ENCODE peak calls at places on chromosome 5, in four cellular contexts. B is K562, P is endothelial cell of umbilical vein, C is GM12878. A is an unnamed sample.

GRCh38 chr5:31924005-31924404 is 250.1 kb downstream of the GOLPH3 start:
- DNase-seq in B (no peak), P (no peak), C (no peak), A (no peak)

GRCh38 chr5:78102498-78102897 is 192.0 kb downstream of the AP3B1 start:
- DNase-seq in B (no peak), P (no peak), C (no peak), A (peak)

GRCh38 chr5:150694638-150695037 is 6.2 kb downstream of the RBM22 start:
- DNase-seq in B (no peak), P (no peak), C (no peak), A (peak)

GRCh38 chr5:116440329-116440895 is 134.2 kb downstream of the SEMA6A start:
- DNase-seq in B (no peak), P (no peak), C (no peak), A (no peak)

GRCh38 chr5:5752844-5753243 is 330.4 kb downstream of the ICE1 start:
- DNase-seq in B (no peak), P (no peak), C (peak), A (no peak)

GRCh38 chr5:28708472-28708871 is 1670.1 kb upstream of the CDH9 start:
- DNase-seq in B (no peak), P (no peak), C (no peak), A (no peak)

GRCh38 chr5:155046591-155046990 is 33.0 kb downstream of the KIF4B start:
- DNase-seq in B (no peak), P (no peak), C (no peak), A (no peak)

GRCh38 chr5:26388946-26389345 is 649.4 kb downstream of the CDH9 start:
- DNase-seq in B (no peak), P (no peak), C (no peak), A (no peak)

GRCh38 chr5:38847549-38848341 is 1.9 kb downstream of the OSMR start:
- DNase-seq in B (no peak), P (no peak), C (no peak), A (peak)

GRCh38 chr5:135190345-135191083 is 156.5 kb upstream of the PITX1 start:
- DNase-seq in B (peak), P (no peak), C (no peak), A (no peak)

GRCh38 chr5:6637590-6637989 is 4.3 kb downstream of the SRD5A1 start:
- DNase-seq in B (no peak), P (no peak), C (no peak), A (no peak)

GRCh38 chr5:159786901-159787691 is 129.2 kb upstream of the ADRA1B start:
- DNase-seq in B (no peak), P (no peak), C (no peak), A (peak)

GRCh38 chr5:7849531-7850240 is 1.2 kb downstream of the CFAP90 start:
- DNase-seq in B (no peak), P (no peak), C (no peak), A (no peak)

GRCh38 chr5:78127875-78128274 is 166.6 kb downstream of the AP3B1 start:
- DNase-seq in B (peak), P (no peak), C (no peak), A (no peak)

GRCh38 chr5:39668980-39669379 is 244.2 kb upstream of the DAB2 start:
- DNase-seq in B (peak), P (no peak), C (no peak), A (no peak)

GRCh38 chr5:172633403-172633970 is 7.6 kb upstream of the NEURL1B start:
- DNase-seq in B (no peak), P (no peak), C (no peak), A (no peak)

GRCh38 chr5:38720691-38721361 is 125.0 kb upstream of the OSMR start:
- DNase-seq in B (no peak), P (no peak), C (no peak), A (no peak)

GRCh38 chr5:37896159-37896558 is 56.3 kb upstream of the GDNF start:
- DNase-seq in B (no peak), P (no peak), C (no peak), A (no peak)

GRCh38 chr5:169350759-169351240 is 49.9 kb upstream of the SLIT3 start:
- DNase-seq in B (no peak), P (peak), C (no peak), A (peak)
- TF ChIP-seq FOS in B (no peak), P (peak), C (no peak), A (peak)

GRCh38 chr5:176562189-176562588 is 13.0 kb downstream of the CDHR2 start:
- DNase-seq in B (peak), P (no peak), C (no peak), A (no peak)
- TF ChIP-seq FOS in B (no peak), P (no peak), C (no peak), A (no peak)

GRCh38 chr5:56072863-56073777 is 78.4 kb upstream of the IL6ST start:
- DNase-seq in B (no peak), P (no peak), C (no peak), A (peak)
- TF ChIP-seq FOS in B (no peak), P (no peak), C (no peak), A (no peak)

GRCh38 chr5:73966411-73966810 is 340.4 kb downstream of the ARHGEF28 start:
- DNase-seq in B (no peak), P (no peak), C (no peak), A (no peak)
- TF ChIP-seq FOS in B (no peak), P (no peak), C (no peak), A (no peak)

DNA sequence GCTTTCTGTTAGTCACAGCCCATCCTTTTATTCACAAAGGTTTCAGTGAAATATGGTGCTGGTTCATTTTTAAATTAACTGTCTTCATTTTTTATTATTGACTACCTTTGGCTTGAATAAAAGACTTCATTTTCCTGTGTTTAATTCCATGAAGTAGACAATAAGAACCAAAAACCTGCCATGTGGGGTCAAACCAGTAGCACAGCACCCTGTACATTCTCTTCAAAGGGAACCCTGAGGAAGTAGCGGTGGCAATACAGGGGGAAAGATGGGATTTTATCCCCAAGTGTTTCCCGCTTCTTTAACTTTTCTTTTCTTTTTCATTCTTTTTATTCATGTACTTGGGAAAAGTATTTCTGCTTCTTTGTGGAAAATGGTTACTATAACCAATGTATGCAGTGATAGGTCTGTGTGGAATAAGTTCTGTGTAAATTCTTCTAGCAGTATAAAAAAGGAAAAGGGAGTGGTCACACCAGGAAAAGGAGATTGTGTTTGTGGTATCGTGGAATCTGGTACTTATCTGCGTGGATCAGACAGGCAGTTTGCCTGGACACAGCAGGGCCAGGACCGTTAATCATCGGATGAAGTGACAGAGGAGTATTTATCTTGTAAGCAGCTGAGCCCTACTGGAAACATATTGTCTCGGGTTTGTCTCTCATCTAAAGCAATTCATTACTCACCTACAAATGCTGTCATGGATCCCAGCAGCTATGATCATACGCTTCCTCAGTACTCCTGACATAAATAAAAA is 94.2 kb downstream of the PPIC start:
- DNase-seq in B (peak), P (peak), C (no peak), A (peak)
- TF ChIP-seq FOS in B (no peak), P (no peak), C (no peak), A (no peak)

GRCh38 chr5:96778409-96778808 is 29.3 kb downstream of the ERAP1 start:
- DNase-seq in B (no peak), P (no peak), C (no peak), A (no peak)

GRCh38 chr5:96781734-96782064 is 26.0 kb downstream of the ERAP1 start:
- DNase-seq in B (no peak), P (no peak), C (no peak), A (no peak)

GRCh38 chr5:96783326-96783725 is 24.4 kb downstream of the ERAP1 start:
- DNase-seq in B (no peak), P (no peak), C (no peak), A (peak)

GRCh38 chr5:96780626-96781025 is 27.1 kb downstream of the ERAP1 start:
- DNase-seq in B (no peak), P (peak), C (no peak), A (peak)

GRCh38 chr5:96781031-96781733 is 26.6 kb downstream of the ERAP1 start:
- DNase-seq in B (no peak), P (peak), C (no peak), A (peak)
- TF ChIP-seq FOS in B (no peak), P (peak), C (no peak), A (no peak)

GRCh38 chr5:177489119-177489716 is 8.2 kb downstream of the PDLIM7 start:
- DNase-seq in B (no peak), P (no peak), C (no peak), A (no peak)
- TF ChIP-seq FOS in B (no peak), P (no peak), C (no peak), A (no peak)